ENCODE peak calls at places on chromosome 20, in six cellular contexts. V is GM20000, J is RWPE2, E is fibroblast of the aortic adventitia, X is B cell, O is heart left ventricle. A is an unnamed sample.

GRCh38 chr20:36102809-36103596 is 51.5 kb upstream of the EPB41L1 start:
- DNase-seq in V (no peak), J (no peak), E (no peak), X (no peak), O (no peak), A (no peak)

GRCh38 chr20:4051413-4052138 is 36.2 kb upstream of the RNF24 start:
- DNase-seq in V (no peak), J (peak; percentile 25), E (peak; percentile 46), X (no peak), O (no peak), A (no peak)

GRCh38 chr20:3318226-3318884 is 79.4 kb upstream of the SLC4A11 start:
- DNase-seq in V (no peak), J (no peak), E (no peak), X (no peak), O (no peak), A (no peak)

GRCh38 chr20:4708036-4708435 is 13.7 kb upstream of the PRND start:
- DNase-seq in V (no peak), J (no peak), E (no peak), X (no peak), O (no peak), A (no peak)

GRCh38 chr20:61271273-61272221 is 19.5 kb downstream of the CDH4 start:
- DNase-seq in V (no peak), J (no peak), E (no peak), X (no peak), O (no peak), A (no peak)

GRCh38 chr20:57312138-57312537 is 17.5 kb upstream of the SPO11 start:
- DNase-seq in V (no peak), J (peak; percentile 67), E (no peak), X (no peak), O (no peak), A (no peak)

GRCh38 chr20:17921774-17922173 is 46.8 kb downstream of the SNX5 start:
- DNase-seq in V (no peak), J (no peak), E (no peak), X (no peak), O (no peak), A (no peak)

GRCh38 chr20:24077145-24077544 is 88.6 kb upstream of the GGTLC1 start:
- DNase-seq in V (no peak), J (no peak), E (no peak), X (no peak), O (no peak), A (no peak)

GRCh38 chr20:20367681-20368413 is at the start of gene INSM1:
- DNase-seq in V (peak; percentile 65), J (no peak), E (no peak), X (no peak), O (no peak), A (peak; percentile 23)

GRCh38 chr20:58088625-58089024 is 139.8 kb downstream of the ANKRD60 start:
- DNase-seq in V (no peak), J (peak; percentile 60), E (no peak), X (no peak), O (no peak), A (no peak)

GRCh38 chr20:53876470-53876869 is 193.9 kb downstream of the BCAS1 start:
- DNase-seq in V (no peak), J (no peak), E (no peak), X (no peak), O (no peak), A (no peak)

GRCh38 chr20:53880108-53880641 is 190.2 kb downstream of the BCAS1 start:
- DNase-seq in V (no peak), J (no peak), E (no peak), X (no peak), O (no peak), A (no peak)

GRCh38 chr20:53879048-53879684 is 191.2 kb downstream of the BCAS1 start:
- DNase-seq in V (no peak), J (no peak), E (no peak), X (no peak), O (no peak), A (no peak)

GRCh38 chr20:53876956-53877355 is 193.4 kb downstream of the BCAS1 start:
- DNase-seq in V (no peak), J (no peak), E (no peak), X (no peak), O (no peak), A (no peak)

DNA sequence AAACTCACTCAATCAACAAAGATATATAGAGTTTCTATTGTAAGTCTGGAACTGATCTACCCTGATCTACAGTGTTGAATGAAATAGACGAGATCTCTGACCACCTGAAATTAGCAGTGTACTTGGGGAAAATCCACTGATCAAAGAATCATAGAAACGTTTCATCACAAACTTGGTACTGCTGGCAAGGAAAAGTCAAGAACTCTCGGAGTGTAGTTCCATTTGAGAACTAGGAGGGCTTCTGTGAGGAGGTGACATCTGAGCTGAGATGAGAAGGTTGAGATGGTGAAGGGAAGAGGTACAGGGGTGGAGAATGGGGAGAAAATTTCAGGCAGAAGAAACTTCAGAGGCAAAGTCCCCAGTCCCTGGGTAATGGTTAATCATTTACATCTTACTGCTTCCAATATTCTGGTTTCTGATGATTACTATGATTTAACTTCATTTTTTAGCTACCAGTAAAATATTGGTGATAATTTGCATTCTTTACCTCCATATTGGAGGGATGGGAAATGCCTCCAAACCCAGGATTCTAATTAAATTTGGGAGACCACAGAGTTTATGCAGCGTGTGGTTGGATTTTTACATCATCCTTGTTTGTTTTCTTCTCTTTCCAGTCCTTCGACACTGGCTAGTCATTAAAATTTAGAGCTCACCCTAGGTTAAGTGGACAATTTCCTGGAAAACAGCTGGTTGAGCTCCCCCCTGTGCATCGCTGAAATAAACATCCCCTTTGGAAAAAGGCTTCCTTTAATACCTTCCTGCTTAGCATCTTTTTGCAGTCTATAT is 191.9 kb downstream of the BCAS1 start:
- DNase-seq in V (no peak), J (no peak), E (no peak), X (no peak), O (no peak), A (no peak)
- TF ChIP-seq CTCF in V (no peak), J (no peak), E (no peak), X (no peak), O (no peak), A (no peak)

GRCh38 chr20:45055056-45055455 is 45.9 kb downstream of the KCNS1 start:
- DNase-seq in V (no peak), J (no peak), E (no peak), X (no peak), O (no peak), A (no peak)

GRCh38 chr20:45051497-45052060 is 49.3 kb downstream of the KCNS1 start:
- DNase-seq in V (no peak), J (no peak), E (no peak), X (peak; percentile 51), O (no peak), A (no peak)

GRCh38 chr20:45056473-45057148 is 44.3 kb downstream of the KCNS1 start:
- DNase-seq in V (no peak), J (no peak), E (no peak), X (no peak), O (no peak), A (no peak)

GRCh38 chr20:45052698-45053440 is 48.1 kb downstream of the KCNS1 start:
- DNase-seq in V (peak; percentile 34), J (no peak), E (peak; percentile 88), X (no peak), O (no peak), A (peak; percentile 56)

DNA sequence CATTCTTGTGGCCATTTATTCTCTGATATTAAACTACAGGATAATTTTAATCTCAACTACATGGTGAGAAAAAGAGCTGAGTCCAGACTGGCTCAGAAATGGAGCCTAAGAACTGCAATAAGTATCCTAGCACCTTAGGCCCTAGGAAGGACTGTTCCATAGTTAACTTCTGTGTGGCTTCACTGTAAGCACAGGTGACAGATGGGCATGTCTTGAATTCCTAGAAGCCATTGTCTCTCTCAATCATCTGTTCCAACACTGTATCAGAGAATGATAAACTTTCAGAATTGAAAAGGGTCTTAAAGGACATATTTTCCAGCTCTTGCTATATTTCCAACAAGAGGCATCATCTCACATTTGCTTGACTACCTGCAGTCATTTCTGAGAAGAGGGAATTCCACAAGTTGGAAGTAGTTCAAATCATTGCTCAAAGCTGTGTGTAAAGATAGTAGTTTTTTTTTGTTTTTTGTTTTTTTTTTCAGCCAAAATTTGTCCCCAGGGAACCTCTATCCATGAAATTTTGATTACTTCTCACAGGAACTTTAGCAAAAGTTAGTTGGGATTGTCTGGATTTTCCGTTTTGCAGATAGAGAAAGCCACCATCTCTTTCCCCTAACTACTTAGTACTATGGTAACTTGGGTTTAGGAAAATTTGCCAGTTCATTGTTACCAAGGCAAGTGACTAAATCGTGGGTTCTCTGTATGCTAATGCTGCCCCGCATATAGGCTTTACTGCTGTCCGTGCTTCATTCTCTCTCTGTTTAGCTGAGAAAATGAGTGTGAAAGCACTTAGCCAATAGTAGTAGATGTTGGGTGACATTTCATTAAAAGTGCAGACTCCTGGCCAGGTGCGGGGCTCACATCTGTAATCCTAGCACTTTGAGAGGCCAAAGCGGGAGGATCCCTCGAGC is 47.2 kb downstream of the KCNS1 start:
- DNase-seq in V (no peak), J (no peak), E (peak; percentile 43), X (no peak), O (no peak), A (peak; percentile 16)
- TF ChIP-seq CTCF in V (no peak), J (no peak), E (no peak), X (no peak), O (no peak), A (no peak)

GRCh38 chr20:49819702-49820101 is 7.1 kb downstream of the SLC9A8 start:
- DNase-seq in V (no peak), J (no peak), E (no peak), X (no peak), O (no peak), A (no peak)

GRCh38 chr20:49821381-49821780 is 8.8 kb downstream of the SLC9A8 start:
- DNase-seq in V (no peak), J (no peak), E (no peak), X (no peak), O (no peak), A (no peak)

GRCh38 chr20:49824206-49824605 is 11.6 kb downstream of the SLC9A8 start:
- DNase-seq in V (no peak), J (no peak), E (no peak), X (no peak), O (no peak), A (no peak)

GRCh38 chr20:49823152-49823847 is 10.7 kb downstream of the SLC9A8 start:
- DNase-seq in V (no peak), J (no peak), E (no peak), X (no peak), O (no peak), A (no peak)

GRCh38 chr20:49821850-49822249 is 9.2 kb downstream of the SLC9A8 start:
- DNase-seq in V (no peak), J (no peak), E (peak; percentile 77), X (no peak), O (no peak), A (peak; percentile 17)
- TF ChIP-seq CTCF in V (no peak), J (peak; percentile 55), E (peak; percentile 63), X (no peak), O (no peak), A (no peak)

GRCh38 chr20:21801193-21801592 is 95.7 kb downstream of the PAX1 start:
- DNase-seq in V (no peak), J (no peak), E (no peak), X (no peak), O (no peak), A (no peak)

GRCh38 chr20:21798384-21798783 is 92.9 kb downstream of the PAX1 start:
- DNase-seq in V (no peak), J (no peak), E (no peak), X (no peak), O (no peak), A (no peak)

DNA sequence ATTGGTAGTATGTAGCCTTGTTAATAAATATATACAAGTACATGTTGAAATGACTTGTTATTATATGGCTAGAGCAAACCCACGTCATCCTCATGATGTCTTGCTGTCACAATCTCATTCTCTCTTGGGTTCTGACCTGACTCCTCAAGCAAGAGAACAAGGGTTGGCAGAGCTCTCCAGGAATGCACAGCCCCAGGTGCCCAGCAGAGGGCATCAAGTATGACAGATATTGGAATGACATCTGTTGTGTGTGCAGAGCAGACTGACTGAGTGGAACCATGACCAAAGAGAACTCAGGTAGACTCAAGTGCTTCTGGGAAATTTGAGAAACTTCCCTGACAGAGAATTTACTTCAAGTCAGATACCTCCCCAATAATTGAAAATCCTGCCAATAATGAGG is 90.6 kb downstream of the PAX1 start:
- DNase-seq in V (no peak), J (no peak), E (no peak), X (no peak), O (no peak), A (peak; percentile 15)
- TF ChIP-seq CTCF in V (no peak), J (peak; percentile 17), E (no peak), X (no peak), O (no peak), A (no peak)

A was measured in activated CD8-positive, alpha-beta T cell treated with anti-CD3 and anti-CD28 coated beads for 36 hours.